ENCODE peak calls at places on chromosomes 2 and 18, in eight cellular contexts. Z is heart left ventricle, D is stomach, O is HepG2, F is spleen, K is A549, H is right lobe of liver, V is breast epithelium. Q is an unnamed sample.
A peak's percentile ranks its signal among the peaks of the same experiment; 100 is the strongest.

GRCh38 chr18:42860011-42860410 is 255.5 kb downstream of the RIT2 start:
- DNase-seq in Z (no peak), K (no peak), D (no peak), F (no peak), V (no peak), H (no peak), O (no peak), Q (no peak)

GRCh38 chr2:216302981-216303676 is 69.2 kb downstream of the MARCHF4 start:
- DNase-seq in D (no peak), K (no peak), Z (no peak), O (no peak), H (no peak), F (no peak), V (no peak), Q (no peak)

GRCh38 chr2:120805590-120805989 is 69.9 kb downstream of the GLI2 start:
- DNase-seq in F (no peak), Z (no peak), V (no peak), K (no peak), H (no peak), D (no peak), O (no peak), Q (no peak)

GRCh38 chr2:43027496-43027895 is 198.9 kb downstream of the ZFP36L2 start:
- DNase-seq in K (no peak), H (no peak), O (no peak), D (no peak), F (peak; percentile 31), V (no peak), Z (no peak), Q (no peak)

GRCh38 chr2:132965469-132965868 is 295.5 kb upstream of the LYPD1 start:
- DNase-seq in Z (no peak), F (no peak), K (no peak), V (no peak), D (no peak), H (no peak), O (no peak), Q (no peak)

GRCh38 chr18:34048423-34048822 is 176.3 kb downstream of the NOL4 start:
- DNase-seq in O (no peak), Z (no peak), K (no peak), D (no peak), F (no peak), V (no peak), H (no peak), Q (no peak)

GRCh38 chr2:173990970-173991819 is 26.0 kb upstream of the SP3 start:
- DNase-seq in D (peak; percentile 79), Z (peak; percentile 84), V (peak; percentile 61), F (no peak), H (peak; percentile 88), O (no peak), K (no peak), Q (no peak)

GRCh38 chr2:207097278-207097677 is 68.5 kb downstream of the KLF7 start:
- DNase-seq in Z (no peak), H (no peak), V (no peak), O (no peak), F (no peak), D (no peak), K (no peak), Q (no peak)

GRCh38 chr2:25322313-25322712 is 19.4 kb downstream of the DNMT3A start:
- DNase-seq in V (no peak), Z (no peak), H (no peak), D (no peak), F (no peak), O (no peak), K (no peak), Q (no peak)

GRCh38 chr18:22844643-22845042 is 88.5 kb upstream of the RBBP8 start:
- DNase-seq in K (no peak), H (no peak), Z (no peak), O (no peak), D (no peak), V (no peak), F (no peak), Q (no peak)

GRCh38 chr2:74919827-74920226 is 38.6 kb upstream of the POLE4 start:
- DNase-seq in V (no peak), D (peak; percentile 68), H (peak; percentile 72), K (peak; percentile 69), Z (peak; percentile 52), O (peak; percentile 31), F (peak; percentile 93), Q (no peak)

GRCh38 chr2:74921236-74921736 is 37.2 kb upstream of the POLE4 start:
- DNase-seq in D (no peak), H (no peak), V (no peak), O (peak; percentile 20), K (no peak), Z (no peak), F (no peak), Q (no peak)

GRCh38 chr2:74924463-74925265 is 33.8 kb upstream of the POLE4 start:
- DNase-seq in Z (no peak), K (no peak), H (no peak), F (no peak), V (no peak), D (no peak), O (peak; percentile 68), Q (no peak)

GRCh38 chr2:74925361-74925786 is 33.1 kb upstream of the POLE4 start:
- DNase-seq in K (no peak), H (no peak), D (no peak), Z (no peak), V (no peak), F (no peak), O (peak; percentile 34), Q (no peak)

DNA sequence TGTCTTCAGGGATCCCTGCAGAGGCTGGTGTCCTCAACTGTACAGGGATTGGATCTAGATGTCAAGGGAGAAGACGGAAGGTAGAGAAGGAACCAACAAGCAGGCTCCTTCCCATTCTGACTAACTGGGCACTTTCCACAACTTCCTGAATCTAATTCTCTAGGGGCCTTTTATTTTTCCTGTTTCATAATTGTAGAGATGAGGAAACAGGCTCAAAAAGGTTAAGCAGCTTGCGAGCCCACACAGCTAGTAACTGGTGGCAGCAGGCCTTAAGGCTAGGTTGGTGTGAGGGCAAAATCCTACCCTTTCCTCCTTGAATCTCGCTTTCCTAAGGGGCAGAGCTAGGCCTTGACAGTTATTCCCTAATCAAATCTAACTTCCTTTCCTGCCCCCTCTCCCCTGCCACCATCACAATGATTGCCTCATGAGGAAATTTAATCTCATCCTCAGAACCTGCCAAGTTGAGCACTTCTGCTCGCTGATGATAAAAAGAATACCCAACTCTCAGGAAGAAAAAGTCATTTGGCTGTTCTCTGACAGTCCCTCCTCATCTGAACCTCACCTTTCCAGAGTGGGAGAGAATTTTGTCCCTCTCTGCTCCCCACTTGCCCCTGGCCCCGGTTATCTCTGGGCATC is 35.7 kb upstream of the POLE4 start:
- DNase-seq in V (no peak), H (no peak), Z (no peak), D (no peak), K (no peak), F (no peak), O (no peak), Q (no peak)
- TF ChIP-seq POLR2A in V (no peak), H (no peak), Z (no peak), D (no peak), K (no peak), F (no peak), O (no peak), Q (no peak)

DNA sequence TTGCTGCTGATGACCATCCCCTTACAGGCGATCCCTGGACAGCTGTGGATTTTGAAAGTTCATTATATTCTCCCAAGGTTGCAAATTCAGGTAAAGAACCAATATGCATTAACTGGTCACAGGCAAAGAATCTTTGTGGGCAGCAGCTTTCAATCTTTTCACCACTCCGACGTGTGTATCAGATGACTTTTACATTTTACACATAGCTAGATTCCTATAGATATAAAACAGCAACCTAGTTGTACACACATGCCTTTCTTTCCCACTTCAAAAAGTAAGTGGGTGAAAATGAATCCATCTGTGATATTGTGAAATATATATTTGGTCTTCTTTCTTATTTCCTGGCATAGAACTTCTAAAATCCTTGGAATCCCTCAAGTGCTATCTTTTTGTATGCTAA is 72.5 kb downstream of the SCG2 start:
- DNase-seq in F (no peak), D (no peak), Z (no peak), V (no peak), K (no peak), H (no peak), O (no peak), Q (no peak)
- TF ChIP-seq POLR2A in F (no peak), D (no peak), Z (no peak), V (no peak), K (no peak), H (no peak), O (no peak), Q (no peak)

GRCh38 chr2:32947484-32948143 is 861 bp downstream of the LTBP1 start:
- DNase-seq in K (peak; percentile 78), V (no peak), O (no peak), H (no peak), D (peak; percentile 45), Z (peak; percentile 36), F (peak; percentile 79), Q (peak; percentile 44)
- TF ChIP-seq POLR2A in K (peak; percentile 23), V (no peak), O (no peak), H (no peak), D (no peak), Z (no peak), F (no peak), Q (no peak)

GRCh38 chr2:151261977-151262291 is 271 bp upstream of the RBM43 start:
- DNase-seq in H (no peak), O (no peak), Z (no peak), D (no peak), K (no peak), V (no peak), F (no peak), Q (no peak)

GRCh38 chr2:151260492-151261239 is 997 bp downstream of the RBM43 start:
- DNase-seq in Z (no peak), F (no peak), D (no peak), O (no peak), H (no peak), K (no peak), V (no peak), Q (no peak)

GRCh38 chr2:151264157-151264835 is 2.6 kb upstream of the RBM43 start:
- DNase-seq in F (no peak), V (no peak), D (no peak), H (peak; percentile 77), K (no peak), O (peak; percentile 58), Z (no peak), Q (no peak)

GRCh38 chr2:151262629-151263028 is 966 bp upstream of the RBM43 start:
- DNase-seq in V (no peak), Z (no peak), O (no peak), D (no peak), F (peak; percentile 79), K (no peak), H (peak; percentile 74), Q (no peak)

DNA sequence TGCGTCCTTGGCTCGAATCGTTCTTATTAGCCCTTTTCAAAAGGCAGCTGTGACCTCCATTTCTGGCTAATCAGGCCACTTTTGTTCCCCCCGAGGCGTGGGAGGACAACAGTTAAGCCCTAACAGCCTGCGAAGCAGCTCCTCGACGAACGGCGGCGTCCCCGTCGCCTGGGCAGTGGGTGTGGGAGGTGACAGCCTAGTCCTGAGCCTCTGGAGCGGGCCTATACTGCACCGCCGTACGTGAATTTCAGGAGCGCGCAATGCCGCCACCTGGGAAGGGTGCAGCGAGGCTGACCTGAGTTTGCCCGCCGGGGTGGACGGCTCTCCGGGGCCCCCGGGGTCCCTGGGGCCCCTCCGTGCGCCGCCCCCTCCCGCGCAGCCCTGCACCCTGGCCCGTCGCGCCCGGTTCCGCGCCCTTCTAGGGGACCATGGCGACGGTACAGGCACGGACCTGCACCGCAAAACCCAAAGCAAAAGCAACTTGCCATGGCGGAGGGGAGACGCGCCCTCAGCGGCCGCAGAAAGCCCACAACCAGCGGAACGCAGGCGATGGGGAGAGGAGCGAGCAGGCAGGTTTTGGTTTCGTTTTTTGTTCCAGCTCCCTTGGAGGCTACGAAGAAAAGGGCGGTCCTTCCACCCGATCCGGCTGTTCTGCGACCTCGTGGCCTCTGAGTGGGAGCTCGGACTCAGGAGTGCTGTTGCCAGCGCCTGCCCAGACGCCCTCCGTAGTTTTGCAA is at the start of gene RBM43:
- DNase-seq in V (peak; percentile 75), O (peak; percentile 44), Z (peak; percentile 89), H (peak; percentile 95), F (peak; percentile 95), D (peak; percentile 82), K (peak; percentile 89), Q (peak; percentile 86)
- TF ChIP-seq POLR2A in V (no peak), O (no peak), Z (no peak), H (peak; percentile 59), F (no peak), D (no peak), K (peak; percentile 59), Q (peak; percentile 35)

Q was measured in H54.